ENCODE peak calls at places on chromosomes 13 and 19, in six cellular contexts. I, J, Y, X, M and A are unnamed samples.

GRCh38 chr13:38090913-38091312 is 221.3 kb upstream of the TRPC4 start:
- DNase-seq in X (no peak), M (no peak), I (no peak), Y (peak; percentile 82), J (no peak), A (no peak)

GRCh38 chr13:96984061-96984508 is 10.2 kb downstream of the OXGR1 start:
- DNase-seq in X (peak; percentile 23), J (peak; percentile 76), I (no peak), M (peak; percentile 65), Y (peak; percentile 29), A (peak; percentile 28)

GRCh38 chr19:41646589-41647204 is 19.8 kb upstream of the CEACAM4 start:
- DNase-seq in J (no peak), X (peak; percentile 29), Y (peak; percentile 50), M (no peak), I (no peak), A (peak; percentile 62)

GRCh38 chr13:43019811-43020210 is 3.6 kb upstream of the DNAJC15 start:
- DNase-seq in J (no peak), X (no peak), I (no peak), M (no peak), Y (no peak), A (no peak)

GRCh38 chr13:102580552-102581169 is 16.1 kb upstream of the TPP2 start:
- DNase-seq in J (no peak), X (peak; percentile 81), I (peak; percentile 50), Y (peak; percentile 45), M (peak; percentile 80), A (peak; percentile 33)

GRCh38 chr19:11152318-11153062 is 3.1 kb downstream of the SPC24 start:
- DNase-seq in M (peak; percentile 55), X (peak; percentile 86), J (peak; percentile 65), I (no peak), Y (no peak), A (no peak)

GRCh38 chr13:27450921-27451461 is 627 bp upstream of the MTIF3 start:
- DNase-seq in M (peak; percentile 84), J (peak; percentile 49), Y (peak; percentile 20), X (peak; percentile 53), I (no peak), A (peak; percentile 33)

GRCh38 chr19:19554074-19555023 is 16.3 kb downstream of the CILP2 start:
- DNase-seq in M (no peak), J (peak; percentile 62), I (no peak), X (peak; percentile 61), Y (no peak), A (peak; percentile 68)

GRCh38 chr19:47901370-47901769 is 15.3 kb upstream of the SULT2A1 start:
- DNase-seq in M (no peak), I (no peak), Y (no peak), X (no peak), J (no peak), A (no peak)

GRCh38 chr19:32053366-32053765 is 292.0 kb upstream of the ZNF507 start:
- DNase-seq in J (no peak), M (no peak), X (no peak), I (no peak), Y (no peak), A (no peak)

GRCh38 chr19:17424743-17425365 is 5.0 kb downstream of the MVB12A start:
- DNase-seq in M (no peak), Y (peak; percentile 85), J (no peak), X (peak; percentile 71), I (no peak), A (peak; percentile 80)
- TF ChIP-seq CTCF in M (peak; percentile 63), Y (peak; percentile 69), J (peak; percentile 24), X (peak; percentile 62), I (peak; percentile 58), A (no peak)

DNA sequence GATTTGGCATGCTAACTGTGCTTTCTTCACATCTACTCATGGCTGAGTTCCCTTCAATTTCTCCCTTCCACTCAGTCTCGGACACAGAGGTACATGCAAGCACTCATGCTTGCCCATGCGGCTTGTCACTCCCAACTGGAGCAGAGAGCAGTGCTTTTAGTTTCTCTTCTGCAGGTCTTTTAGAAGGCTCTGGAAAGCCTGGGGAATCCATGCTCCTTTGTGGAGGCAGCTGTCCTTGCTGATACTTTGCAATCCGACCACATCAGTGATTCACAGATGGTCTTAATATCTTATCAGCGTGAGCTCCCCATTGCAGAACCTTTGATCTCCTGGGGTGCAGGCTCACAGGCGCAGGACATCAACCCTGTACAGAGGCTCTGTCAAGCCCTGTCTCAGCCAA is 203.9 kb downstream of the COL4A1 start:
- DNase-seq in Y (no peak), I (no peak), M (no peak), X (no peak), J (no peak), A (no peak)
- TF ChIP-seq CTCF in Y (no peak), I (no peak), M (no peak), X (no peak), J (no peak), A (no peak)

GRCh38 chr13:20065516-20065915 is 95.3 kb downstream of the GJA3 start:
- DNase-seq in J (no peak), M (no peak), X (no peak), Y (no peak), I (no peak), A (no peak)

GRCh38 chr13:20074956-20075355 is 85.9 kb downstream of the GJA3 start:
- DNase-seq in X (no peak), I (no peak), M (no peak), J (no peak), Y (no peak), A (no peak)

GRCh38 chr13:20064128-20064527 is 96.7 kb downstream of the GJA3 start:
- DNase-seq in X (peak; percentile 24), Y (no peak), J (no peak), I (peak; percentile 18), M (no peak), A (no peak)

GRCh38 chr13:20073775-20074174 is 87.1 kb downstream of the GJA3 start:
- DNase-seq in M (no peak), J (no peak), Y (no peak), I (no peak), X (no peak), A (no peak)

GRCh38 chr13:20069956-20070355 is 90.9 kb downstream of the GJA3 start:
- DNase-seq in J (no peak), I (no peak), M (no peak), X (no peak), Y (no peak), A (no peak)
- TF ChIP-seq CTCF in J (no peak), I (no peak), M (no peak), X (no peak), Y (no peak), A (no peak)

DNA sequence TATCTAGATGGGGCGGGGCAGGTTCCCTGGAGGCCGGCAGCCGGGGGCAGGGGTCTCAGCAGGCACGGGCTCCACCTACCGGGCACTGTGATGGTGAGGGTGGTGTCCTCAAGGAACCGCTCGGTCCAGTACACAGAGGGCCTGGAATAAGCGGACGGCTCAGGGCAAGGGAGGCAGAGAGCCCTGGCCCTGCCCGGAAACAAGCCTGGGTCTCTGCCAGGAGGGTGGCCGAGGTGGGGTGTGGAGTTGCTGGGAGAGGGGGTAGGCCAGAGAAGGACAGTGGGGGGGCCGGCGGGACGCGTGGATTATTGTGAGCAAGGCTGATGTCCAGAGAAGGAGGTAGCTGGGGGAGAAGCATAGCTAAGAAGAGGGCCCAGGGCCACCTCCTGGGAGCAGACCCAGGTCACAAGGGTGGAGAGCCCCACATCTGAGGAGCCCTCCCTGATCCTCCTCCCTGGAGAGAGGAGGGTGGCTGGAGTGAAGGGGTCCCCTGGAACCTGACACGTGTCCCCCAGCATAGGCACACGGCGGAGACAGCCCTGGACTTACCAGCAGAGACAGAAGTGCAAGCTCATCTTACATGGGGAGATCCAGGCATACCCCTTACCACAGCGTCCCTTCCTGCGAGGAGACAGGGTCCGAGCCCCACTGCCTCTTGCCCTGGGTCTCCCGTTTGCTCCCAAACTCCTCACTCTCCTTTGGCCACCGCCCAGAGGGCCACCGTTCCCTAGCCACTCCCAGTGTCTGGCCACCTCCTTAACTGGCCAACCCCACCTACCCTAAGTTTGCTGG is 29.0 kb upstream of the MIER2 start:
- DNase-seq in Y (no peak), I (no peak), M (no peak), X (no peak), J (no peak), A (no peak)
- TF ChIP-seq CTCF in Y (no peak), I (no peak), M (no peak), X (no peak), J (no peak), A (no peak)

GRCh38 chr13:81762449-81762848 is 1421.5 kb upstream of the SPRY2 start:
- DNase-seq in I (no peak), M (no peak), J (no peak), X (no peak), Y (no peak), A (no peak)
- TF ChIP-seq CTCF in I (no peak), M (no peak), J (no peak), X (no peak), Y (no peak), A (no peak)

GRCh38 chr13:85798999-85799646 is at the start of gene SLITRK6:
- DNase-seq in Y (peak; percentile 15), I (peak; percentile 67), M (peak; percentile 98), X (peak; percentile 66), J (no peak), A (peak; percentile 18)
- TF ChIP-seq CTCF in Y (peak; percentile 49), I (peak; percentile 41), M (peak; percentile 41), X (no peak), J (no peak), A (no peak)

GRCh38 chr13:29362849-29363604 is 232.5 kb downstream of the SLC7A1 start:
- DNase-seq in X (peak; percentile 58), M (peak; percentile 52), J (peak; percentile 13), Y (peak; percentile 61), I (peak; percentile 4), A (peak; percentile 71)
- TF ChIP-seq CTCF in X (peak; percentile 99), M (peak; percentile 88), J (peak; percentile 72), Y (peak; percentile 100), I (peak; percentile 97), A (peak; percentile 85)